ENCODE peak calls at places on chromosomes 11 and 22, in ten cellular contexts. S, L, F, G, R, P, Y, D, I and B are unnamed samples. For H3K36me3, the result is how much of the 10 kb centered on the place peaks cover.

GRCh38 chr11:1087961-1088926 is 13.6 kb downstream of the MUC2 start:
- DNase-seq in S (no peak), L (no peak), F (no peak), G (peak), R (peak), P (no peak), Y (no peak), D (no peak), I (no peak), B (peak)

GRCh38 chr11:124763156-124763947 is 1.3 kb upstream of the ESAM start:
- DNase-seq in S (peak), L (peak), F (peak), G (peak), R (peak), P (peak), Y (peak), D (peak), I (peak), B (peak)

GRCh38 chr11:114163231-114163631 is 103.7 kb downstream of the ZBTB16 start:
- DNase-seq in S (no peak), L (peak), F (no peak), G (no peak), R (no peak), P (peak), Y (no peak), D (no peak), I (peak), B (peak)

GRCh38 chr22:24040946-24041345 is 29.8 kb downstream of the CABIN1 start:
- DNase-seq in S (no peak), L (no peak), F (no peak), G (no peak), R (no peak), P (no peak), Y (no peak), D (no peak), I (no peak), B (no peak)

GRCh38 chr11:63032451-63032850 is 16.8 kb upstream of the SLC22A8 start:
- DNase-seq in S (no peak), L (no peak), F (no peak), G (no peak), R (no peak), P (no peak), Y (no peak), D (no peak), I (no peak), B (no peak)

GRCh38 chr22:45290410-45290936 is 5.7 kb downstream of the UPK3A start:
- DNase-seq in S (no peak), L (no peak), F (peak), G (peak), R (no peak), P (peak), Y (no peak), D (no peak), I (no peak), B (no peak)

GRCh38 chr11:12242071-12242672 is 131.8 kb downstream of the MICAL2 start:
- DNase-seq in S (no peak), L (no peak), F (no peak), G (peak), R (no peak), P (no peak), Y (no peak), D (no peak), I (no peak), B (no peak)

GRCh38 chr11:91199866-91200265 is 977.0 kb upstream of the CHORDC1 start:
- DNase-seq in S (no peak), L (no peak), F (peak), G (no peak), R (no peak), P (no peak), Y (no peak), D (no peak), I (no peak), B (no peak)

GRCh38 chr11:118343981-118344521 is at the start of gene CD3G:
- DNase-seq in S (peak), L (no peak), F (no peak), G (no peak), R (no peak), P (no peak), Y (no peak), D (peak), I (no peak), B (no peak)

GRCh38 chr11:106695506-106695905 is 322.8 kb downstream of the GUCY1A2 start:
- DNase-seq in S (no peak), L (no peak), F (peak), G (no peak), R (no peak), P (peak), Y (no peak), D (no peak), I (no peak), B (no peak)

GRCh38 chr22:41963453-41964105 is 5.7 kb upstream of the SEPTIN3 start:
- DNase-seq in S (no peak), L (peak), F (peak), G (no peak), R (peak), P (no peak), Y (no peak), D (no peak), I (no peak), B (no peak)

GRCh38 chr11:36454991-36455611 is 55.0 kb downstream of the TRAF6 start:
- DNase-seq in S (no peak), L (no peak), F (no peak), G (no peak), R (no peak), P (no peak), Y (no peak), D (no peak), I (peak), B (no peak)

GRCh38 chr11:118226781-118227180 is 2.0 kb upstream of the JAML start:
- DNase-seq in S (no peak), L (no peak), F (no peak), G (no peak), R (no peak), P (no peak), Y (no peak), D (no peak), I (no peak), B (no peak)

GRCh38 chr11:132402056-132402684 is 1031.8 kb downstream of the NTM start:
- DNase-seq in S (no peak), L (no peak), F (peak), G (peak), R (no peak), P (peak), Y (no peak), D (no peak), I (no peak), B (no peak)

GRCh38 chr22:43990044-43990443 is 34.1 kb upstream of the PARVB start:
- DNase-seq in S (no peak), L (no peak), F (no peak), G (no peak), R (peak), P (no peak), Y (no peak), D (no peak), I (no peak), B (peak)

GRCh38 chr22:50696799-50697561 is 24.4 kb downstream of the SHANK3 start:
- DNase-seq in S (no peak), L (no peak), F (peak), G (peak), R (peak), P (no peak), Y (no peak), D (no peak), I (no peak), B (peak)

GRCh38 chr11:121841487-121842167 is 274.4 kb downstream of the BLID start:
- DNase-seq in S (no peak), L (no peak), F (peak), G (no peak), R (no peak), P (no peak), Y (peak), D (no peak), I (no peak), B (peak)

GRCh38 chr22:32697331-32697995 is 104.0 kb upstream of the TIMP3 start:
- DNase-seq in S (no peak), L (no peak), F (no peak), G (no peak), R (no peak), P (peak), Y (no peak), D (no peak), I (no peak), B (no peak)

GRCh38 chr11:8834379-8834778 is 76.6 kb upstream of the AKIP1 start:
- DNase-seq in S (no peak), L (no peak), F (no peak), G (no peak), R (no peak), P (no peak), Y (peak), D (no peak), I (no peak), B (no peak)

GRCh38 chr11:8090756-8091155 is 9.7 kb downstream of the TUB start:
- DNase-seq in S (no peak), L (peak), F (peak), G (peak), R (no peak), P (no peak), Y (peak), D (no peak), I (no peak), B (peak)

GRCh38 chr22:16609548-16610261 is 17.1 kb upstream of the CCT8L2 start:
- DNase-seq in S (no peak), L (no peak), F (no peak), G (no peak), R (no peak), P (no peak), Y (no peak), D (no peak), I (no peak), B (no peak)

GRCh38 chr11:88491674-88492073 is 154.1 kb upstream of the CTSC start:
- DNase-seq in S (no peak), L (no peak), F (no peak), G (no peak), R (no peak), P (no peak), Y (no peak), D (no peak), I (no peak), B (no peak)

GRCh38 chr11:2890466-2891241 is 5.1 kb upstream of the CDKN1C start:
- DNase-seq in S (no peak), L (no peak), F (peak), G (peak), R (peak), P (no peak), Y (no peak), D (no peak), I (peak), B (peak)

GRCh38 chr22:35752172-35752832 is 34.6 kb downstream of the APOL5 start:
- DNase-seq in S (no peak), L (no peak), F (no peak), G (no peak), R (no peak), P (no peak), Y (peak), D (no peak), I (no peak), B (no peak)

GRCh38 chr11:15993360-15993759 is 363.0 kb downstream of the SOX6 start:
- DNase-seq in S (no peak), L (no peak), F (no peak), G (no peak), R (no peak), P (no peak), Y (no peak), D (no peak), I (no peak), B (no peak)

GRCh38 chr11:13997881-13998280 is 35.4 kb downstream of the SPON1 start:
- DNase-seq in S (no peak), L (no peak), F (no peak), G (no peak), R (no peak), P (peak), Y (no peak), D (no peak), I (no peak), B (no peak)

GRCh38 chr11:117020873-117021564 is 77.2 kb downstream of the SIK3 start:
- DNase-seq in S (no peak), L (no peak), F (no peak), G (peak), R (no peak), P (no peak), Y (no peak), D (no peak), I (no peak), B (no peak)

GRCh38 chr11:66144000-66144678 is 74.1 kb downstream of the PACS1 start:
- DNase-seq in S (no peak), L (no peak), F (no peak), G (no peak), R (no peak), P (no peak), Y (no peak), D (no peak), I (no peak), B (no peak)

GRCh38 chr11:43925063-43925931 is 17.1 kb upstream of the C11orf96 start:
- DNase-seq in S (no peak), L (no peak), F (no peak), G (no peak), R (no peak), P (no peak), Y (peak), D (no peak), I (no peak), B (no peak)

GRCh38 chr11:33475999-33476398 is 218.8 kb downstream of the HIPK3 start:
- DNase-seq in S (no peak), L (peak), F (peak), G (peak), R (no peak), P (peak), Y (peak), D (no peak), I (no peak), B (no peak)

GRCh38 chr11:66707486-66707885 is 21.5 kb downstream of the SPTBN2 start:
- DNase-seq in S (no peak), L (no peak), F (no peak), G (no peak), R (no peak), P (no peak), Y (no peak), D (no peak), I (no peak), B (no peak)

GRCh38 chr22:33544707-33545106 is 375.6 kb downstream of the LARGE1 start:
- DNase-seq in S (no peak), L (no peak), F (peak), G (no peak), R (no peak), P (no peak), Y (no peak), D (no peak), I (no peak), B (no peak)

GRCh38 chr11:32427935-32428664 is 7.2 kb downstream of the WT1 start:
- DNase-seq in S (no peak), L (no peak), F (no peak), G (no peak), R (no peak), P (no peak), Y (no peak), D (no peak), I (no peak), B (no peak)
- H3K4me3 ChIP-seq in S (no peak), L (no peak), F (no peak), G (no peak), R (no peak), P (no peak), Y (no peak), D (no peak), I (peak), B (no peak)

DNA sequence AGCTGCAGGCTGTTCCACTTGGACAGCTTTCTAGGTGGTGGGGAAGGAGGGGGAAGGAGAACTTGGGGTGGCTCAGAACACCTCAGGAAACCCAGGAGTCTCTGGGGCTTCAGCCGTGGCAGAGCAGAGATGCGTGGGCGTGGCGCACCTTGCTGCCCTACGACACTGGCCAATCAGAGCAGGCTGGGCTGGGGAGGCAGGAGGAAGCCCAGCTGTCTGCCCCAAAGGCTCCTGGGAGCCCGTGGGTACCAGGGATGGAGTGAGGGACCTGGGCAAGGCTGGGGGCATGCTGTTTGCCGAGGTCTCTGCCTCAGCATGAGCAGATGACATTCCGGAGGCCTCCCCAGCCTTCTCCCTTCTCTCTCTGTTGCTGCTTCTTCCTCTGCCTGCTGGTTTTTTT is 542.8 kb downstream of the MN1 start:
- DNase-seq in S (no peak), L (no peak), F (no peak), G (peak), R (no peak), P (no peak), Y (no peak), D (no peak), I (no peak), B (no peak)
- H3K36me3 ChIP-seq in S (under half), L (under half), F (under half), G (under half), R (under half), P (under half), Y (under half), D (under half), I (under half), B (under half)

DNA sequence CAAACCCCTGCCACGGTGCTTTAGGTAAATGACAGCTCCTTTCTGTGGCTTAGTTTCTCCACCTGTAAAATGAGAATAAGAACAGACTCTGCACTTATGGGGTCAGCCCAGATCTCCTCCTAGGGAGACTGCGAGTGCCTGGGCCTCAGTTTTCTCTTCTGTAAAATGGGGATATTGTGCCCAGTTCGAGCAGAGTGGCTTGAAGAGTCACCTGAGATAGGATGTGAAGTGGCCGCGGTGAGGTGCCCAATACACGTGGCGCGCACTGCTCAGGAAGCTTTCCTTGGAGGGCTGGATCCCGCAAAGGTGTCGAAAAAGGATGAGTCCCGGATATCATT is 467 bp upstream of the EMID1 start:
- DNase-seq in S (no peak), L (no peak), F (no peak), G (no peak), R (no peak), P (no peak), Y (no peak), D (no peak), I (no peak), B (no peak)
- H3K4me3 ChIP-seq in S (no peak), L (no peak), F (no peak), G (peak), R (peak), P (peak), Y (peak), D (no peak), I (peak), B (peak)

GRCh38 chr22:36923458-36923784 is 10.0 kb downstream of the CSF2RB start:
- DNase-seq in S (no peak), L (no peak), F (no peak), G (no peak), R (no peak), P (no peak), Y (no peak), D (no peak), I (no peak), B (no peak)

GRCh38 chr22:36924151-36924698 is 10.8 kb downstream of the CSF2RB start:
- DNase-seq in S (no peak), L (no peak), F (no peak), G (no peak), R (no peak), P (no peak), Y (no peak), D (no peak), I (no peak), B (no peak)

GRCh38 chr22:36921309-36922096 is 8.1 kb downstream of the CSF2RB start:
- DNase-seq in S (no peak), L (no peak), F (no peak), G (no peak), R (no peak), P (no peak), Y (peak), D (no peak), I (no peak), B (no peak)

GRCh38 chr22:36922097-36922608 is 8.7 kb downstream of the CSF2RB start:
- DNase-seq in S (no peak), L (no peak), F (no peak), G (no peak), R (no peak), P (no peak), Y (peak), D (no peak), I (no peak), B (no peak)

DNA sequence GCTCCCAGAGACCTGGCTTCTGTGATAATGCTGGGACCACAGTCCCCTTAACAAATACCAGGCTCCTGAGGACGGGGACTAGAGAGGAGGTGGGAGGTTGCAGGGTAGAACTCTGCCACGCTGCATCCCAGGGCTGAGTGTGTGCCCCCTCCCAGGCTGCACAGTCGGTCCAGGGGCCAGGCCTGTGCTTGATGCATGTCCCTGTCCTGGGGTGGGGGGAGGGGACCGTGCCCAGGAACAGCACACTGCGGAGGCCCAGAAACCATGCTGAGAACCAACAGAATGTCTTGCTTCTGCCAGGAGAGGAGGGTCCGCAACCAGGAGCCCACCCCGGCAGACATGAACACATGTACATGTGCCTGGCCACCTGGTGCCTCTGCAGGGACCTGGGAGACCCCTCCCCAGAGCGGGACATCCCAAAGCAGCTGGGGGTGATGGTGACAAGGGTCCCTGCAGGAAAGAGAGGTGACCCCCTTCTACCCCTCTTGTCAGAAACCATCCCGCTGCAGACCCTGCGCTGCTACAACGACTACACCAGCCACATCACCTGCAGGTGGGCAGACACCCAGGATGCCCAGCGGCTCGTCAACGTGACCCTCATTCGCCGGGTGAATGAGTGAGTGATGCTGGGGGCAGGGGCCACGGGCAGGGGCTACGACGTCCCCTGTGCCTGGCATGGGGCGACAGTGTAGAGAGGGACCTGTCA is 9.5 kb downstream of the CSF2RB start:
- DNase-seq in S (no peak), L (no peak), F (no peak), G (no peak), R (no peak), P (no peak), Y (no peak), D (no peak), I (no peak), B (no peak)
- H3K36me3 ChIP-seq in S (under half), L (under half), F (under half), G (under half), R (under half), P (under half), Y (under half), D (under half), I (under half), B (under half)

GRCh38 chr22:37483594-37484114 is 2.5 kb downstream of the MFNG start:
- DNase-seq in S (no peak), L (no peak), F (no peak), G (no peak), R (no peak), P (no peak), Y (peak), D (no peak), I (no peak), B (no peak)
- H3K4me3 ChIP-seq in S (peak), L (no peak), F (no peak), G (no peak), R (peak), P (no peak), Y (peak), D (peak), I (no peak), B (no peak)

GRCh38 chr11:69653406-69653960 is 12.5 kb downstream of the CCND1 start:
- DNase-seq in S (no peak), L (no peak), F (no peak), G (no peak), R (no peak), P (no peak), Y (no peak), D (no peak), I (no peak), B (no peak)

GRCh38 chr11:69654660-69655478 is 13.9 kb downstream of the CCND1 start:
- DNase-seq in S (no peak), L (no peak), F (peak), G (no peak), R (no peak), P (peak), Y (no peak), D (no peak), I (no peak), B (peak)

GRCh38 chr11:69651834-69652620 is 11.1 kb downstream of the CCND1 start:
- DNase-seq in S (no peak), L (no peak), F (no peak), G (no peak), R (peak), P (no peak), Y (no peak), D (no peak), I (no peak), B (no peak)

GRCh38 chr11:69654001-69654659 is 13.2 kb downstream of the CCND1 start:
- DNase-seq in S (no peak), L (no peak), F (no peak), G (no peak), R (no peak), P (no peak), Y (no peak), D (no peak), I (no peak), B (peak)

GRCh38 chr11:69652999-69653398 is 12.0 kb downstream of the CCND1 start:
- DNase-seq in S (no peak), L (no peak), F (no peak), G (no peak), R (no peak), P (no peak), Y (no peak), D (no peak), I (no peak), B (no peak)
- H3K36me3 ChIP-seq in S (under half), L (half or more), F (under half), G (under half), R (half or more), P (under half), Y (under half), D (under half), I (under half), B (half or more)